ENCODE peak calls at places on chromosomes 12 and 14, in six cellular contexts. One of them, this sample, is unnamed.
A peak's percentile ranks its signal among the peaks of the same experiment; 100 is the strongest.

GRCh38 chr12:128966411-128966810 is 113.1 kb downstream of the GLT1D1 start:
- DNase-seq in uterus: no peak
- DNase-seq in body of pancreas: no peak
- DNase-seq in heart left ventricle: no peak
- DNase-seq in upper lobe of left lung: no peak
- DNase-seq in stomach: no peak
- DNase-seq in this sample: no peak

GRCh38 chr12:24997970-24998582 is 49.2 kb upstream of the BCAT1 start:
- DNase-seq in heart left ventricle: no peak
- DNase-seq in stomach: no peak
- DNase-seq in upper lobe of left lung: no peak
- DNase-seq in uterus: no peak
- DNase-seq in body of pancreas: no peak
- DNase-seq in this sample: no peak

GRCh38 chr14:95981939-95982338 is 57.2 kb upstream of the C14orf132 start:
- DNase-seq in stomach: no peak
- DNase-seq in body of pancreas: no peak
- DNase-seq in heart left ventricle: no peak
- DNase-seq in upper lobe of left lung: no peak
- DNase-seq in uterus: no peak
- DNase-seq in this sample: no peak

GRCh38 chr14:73727181-73727580 is 13.0 kb upstream of the PNMA1 start:
- DNase-seq in stomach: no peak
- DNase-seq in heart left ventricle: no peak
- DNase-seq in uterus: no peak
- DNase-seq in upper lobe of left lung: no peak
- DNase-seq in body of pancreas: no peak
- DNase-seq in this sample: no peak

GRCh38 chr12:27794818-27795584 is 15.0 kb upstream of the MANSC4 start:
- DNase-seq in heart left ventricle: no peak
- DNase-seq in upper lobe of left lung: no peak
- DNase-seq in stomach: no peak
- DNase-seq in body of pancreas: no peak
- DNase-seq in uterus: no peak
- DNase-seq in this sample: no peak

GRCh38 chr14:34300330-34300729 is 161.7 kb downstream of the SPTSSA start:
- DNase-seq in upper lobe of left lung: no peak
- DNase-seq in stomach: no peak
- DNase-seq in heart left ventricle: no peak
- DNase-seq in body of pancreas: no peak
- DNase-seq in uterus: no peak
- DNase-seq in this sample: no peak

GRCh38 chr12:67428431-67428830 is 159.3 kb downstream of the CAND1 start:
- DNase-seq in uterus: no peak
- DNase-seq in stomach: no peak
- DNase-seq in heart left ventricle: no peak
- DNase-seq in body of pancreas: no peak
- DNase-seq in upper lobe of left lung: no peak
- DNase-seq in this sample: no peak

GRCh38 chr12:132275110-132275531 is 54.3 kb downstream of the GALNT9 start:
- DNase-seq in uterus: no peak
- DNase-seq in body of pancreas: no peak
- DNase-seq in upper lobe of left lung: peak; percentile 29
- DNase-seq in heart left ventricle: no peak
- DNase-seq in stomach: peak; percentile 28
- DNase-seq in this sample: no peak

GRCh38 chr12:19192709-19193108 is 63.2 kb downstream of the PLEKHA5 start:
- DNase-seq in uterus: no peak
- DNase-seq in heart left ventricle: no peak
- DNase-seq in body of pancreas: peak; percentile 10
- DNase-seq in upper lobe of left lung: no peak
- DNase-seq in stomach: no peak
- DNase-seq in this sample: no peak

GRCh38 chr12:4987076-4987775 is 56.5 kb upstream of the KCNA5 start:
- DNase-seq in uterus: no peak
- DNase-seq in stomach: no peak
- DNase-seq in heart left ventricle: no peak
- DNase-seq in body of pancreas: no peak
- DNase-seq in upper lobe of left lung: no peak
- DNase-seq in this sample: no peak

GRCh38 chr14:99270491-99271287 is 1.3 kb downstream of the BCL11B start:
- DNase-seq in stomach: no peak
- DNase-seq in body of pancreas: no peak
- DNase-seq in uterus: no peak
- DNase-seq in heart left ventricle: no peak
- DNase-seq in upper lobe of left lung: no peak
- DNase-seq in this sample: no peak

GRCh38 chr12:6935221-6935550 is 7.4 kb downstream of the ATN1 start:
- DNase-seq in heart left ventricle: no peak
- DNase-seq in upper lobe of left lung: no peak
- DNase-seq in uterus: no peak
- DNase-seq in stomach: no peak
- DNase-seq in body of pancreas: no peak
- DNase-seq in this sample: no peak

GRCh38 chr12:6935551-6936377 is 7.9 kb upstream of the RNU7-1 start:
- DNase-seq in uterus: no peak
- DNase-seq in body of pancreas: no peak
- DNase-seq in stomach: no peak
- DNase-seq in upper lobe of left lung: no peak
- DNase-seq in heart left ventricle: no peak
- DNase-seq in this sample: no peak

GRCh38 chr12:6936378-6936638 is 7.3 kb upstream of the RNU7-1 start:
- DNase-seq in upper lobe of left lung: no peak
- DNase-seq in heart left ventricle: no peak
- DNase-seq in uterus: no peak
- DNase-seq in stomach: no peak
- DNase-seq in body of pancreas: no peak
- DNase-seq in this sample: no peak

GRCh38 chr12:6937481-6938352 is 5.9 kb upstream of the RNU7-1 start:
- DNase-seq in heart left ventricle: peak; percentile 94
- DNase-seq in body of pancreas: peak; percentile 95
- DNase-seq in stomach: peak; percentile 95
- DNase-seq in upper lobe of left lung: peak; percentile 94
- DNase-seq in uterus: peak; percentile 93
- DNase-seq in this sample: peak; percentile 93

DNA sequence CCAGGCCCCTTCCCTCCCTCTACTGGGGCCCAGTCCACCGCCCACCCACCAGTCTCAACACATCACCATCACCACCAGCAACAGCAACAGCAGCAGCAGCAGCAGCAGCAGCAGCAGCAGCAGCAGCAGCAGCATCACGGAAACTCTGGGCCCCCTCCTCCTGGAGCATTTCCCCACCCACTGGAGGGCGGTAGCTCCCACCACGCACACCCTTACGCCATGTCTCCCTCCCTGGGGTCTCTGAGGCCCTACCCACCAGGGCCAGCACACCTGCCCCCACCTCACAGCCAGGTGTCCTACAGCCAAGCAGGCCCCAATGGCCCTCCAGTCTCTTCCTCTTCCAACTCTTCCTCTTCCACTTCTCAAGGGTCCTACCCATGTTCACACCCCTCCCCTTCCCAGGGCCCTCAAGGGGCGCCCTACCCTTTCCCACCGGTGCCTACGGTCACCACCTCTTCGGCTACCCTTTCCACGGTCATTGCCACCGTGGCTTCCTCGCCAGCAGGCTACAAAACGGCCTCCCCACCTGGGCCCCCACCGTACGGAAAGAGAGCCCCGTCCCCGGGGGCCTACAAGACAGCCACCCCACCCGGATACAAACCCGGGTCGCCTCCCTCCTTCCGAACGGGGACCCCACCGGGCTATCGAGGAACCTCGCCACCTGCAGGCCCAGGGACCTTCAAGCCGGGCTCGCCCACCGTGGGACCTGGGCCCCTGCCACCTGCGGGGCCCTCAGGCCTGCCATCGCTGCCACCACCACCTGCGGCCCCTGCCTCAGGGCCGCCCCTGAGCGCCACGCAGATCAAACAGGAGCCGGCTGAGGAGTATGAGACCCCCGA is 6.8 kb upstream of the RNU7-1 start:
- DNase-seq in heart left ventricle: no peak
- DNase-seq in stomach: no peak
- DNase-seq in body of pancreas: no peak
- DNase-seq in upper lobe of left lung: no peak
- DNase-seq in uterus: peak; percentile 57
- DNase-seq in this sample: no peak
- TF ChIP-seq POLR2A in heart left ventricle: no peak
- TF ChIP-seq POLR2A in stomach: no peak
- TF ChIP-seq POLR2A in body of pancreas: no peak
- TF ChIP-seq POLR2A in upper lobe of left lung: no peak
- TF ChIP-seq POLR2A in uterus: no peak
- TF ChIP-seq POLR2A in this sample: no peak

GRCh38 chr14:23572841-23573240 is 5.2 kb upstream of the AP1G2 start:
- DNase-seq in uterus: no peak
- DNase-seq in stomach: no peak
- DNase-seq in body of pancreas: no peak
- DNase-seq in heart left ventricle: no peak
- DNase-seq in upper lobe of left lung: peak; percentile 52
- DNase-seq in this sample: peak; percentile 26
- H3K27ac ChIP-seq in uterus: no peak overlapping the region
- H3K27ac ChIP-seq in stomach: no peak overlapping the region
- H3K27ac ChIP-seq in body of pancreas: no peak overlapping the region
- H3K27ac ChIP-seq in heart left ventricle: no peak overlapping the region
- H3K27ac ChIP-seq in upper lobe of left lung: peak overlapping the region; percentile 54
- H3K27ac ChIP-seq in this sample: no peak overlapping the region

GRCh38 chr12:122029620-122030426 is 8.1 kb downstream of the BCL7A start:
- DNase-seq in heart left ventricle: no peak
- DNase-seq in body of pancreas: peak; percentile 41
- DNase-seq in uterus: no peak
- DNase-seq in upper lobe of left lung: no peak
- DNase-seq in stomach: no peak
- DNase-seq in this sample: no peak

GRCh38 chr12:122031342-122032216 is 9.9 kb downstream of the BCL7A start:
- DNase-seq in uterus: peak; percentile 30
- DNase-seq in heart left ventricle: peak; percentile 39
- DNase-seq in stomach: peak; percentile 65
- DNase-seq in body of pancreas: peak; percentile 71
- DNase-seq in upper lobe of left lung: peak; percentile 49
- DNase-seq in this sample: no peak

GRCh38 chr12:122035292-122035691 is 13.6 kb downstream of the BCL7A start:
- DNase-seq in stomach: peak; percentile 59
- DNase-seq in body of pancreas: peak; percentile 60
- DNase-seq in uterus: no peak
- DNase-seq in upper lobe of left lung: peak; percentile 86
- DNase-seq in heart left ventricle: no peak
- DNase-seq in this sample: no peak

GRCh38 chr12:122030427-122030825 is 8.7 kb downstream of the BCL7A start:
- DNase-seq in body of pancreas: no peak
- DNase-seq in uterus: no peak
- DNase-seq in upper lobe of left lung: no peak
- DNase-seq in heart left ventricle: no peak
- DNase-seq in stomach: no peak
- DNase-seq in this sample: no peak

GRCh38 chr12:122032570-122032969 is 10.9 kb downstream of the BCL7A start:
- DNase-seq in upper lobe of left lung: no peak
- DNase-seq in body of pancreas: no peak
- DNase-seq in uterus: no peak
- DNase-seq in heart left ventricle: no peak
- DNase-seq in stomach: no peak
- DNase-seq in this sample: no peak
- H3K4me1 ChIP-seq in upper lobe of left lung: peaks cover 14% of the 10 kb centered on the region
- H3K4me1 ChIP-seq in body of pancreas: peaks cover 57% of the 10 kb centered on the region
- H3K4me1 ChIP-seq in uterus: peaks cover 9% of the 10 kb centered on the region
- H3K4me1 ChIP-seq in heart left ventricle: peaks cover 23% of the 10 kb centered on the region
- H3K4me1 ChIP-seq in stomach: peaks cover 22% of the 10 kb centered on the region
- H3K4me1 ChIP-seq in this sample: peaks cover 18% of the 10 kb centered on the region

GRCh38 chr12:54286042-54286931 is 5.8 kb downstream of the HNRNPA1 start:
- DNase-seq in uterus: no peak
- DNase-seq in upper lobe of left lung: no peak
- DNase-seq in heart left ventricle: no peak
- DNase-seq in body of pancreas: no peak
- DNase-seq in stomach: no peak
- DNase-seq in this sample: no peak
- TF ChIP-seq POLR2A in uterus: no peak
- TF ChIP-seq POLR2A in upper lobe of left lung: no peak
- TF ChIP-seq POLR2A in heart left ventricle: no peak
- TF ChIP-seq POLR2A in body of pancreas: no peak
- TF ChIP-seq POLR2A in stomach: no peak
- TF ChIP-seq POLR2A in this sample: no peak

GRCh38 chr12:113961921-113962710 is 4.0 kb downstream of the RBM19 start:
- DNase-seq in stomach: no peak
- DNase-seq in heart left ventricle: no peak
- DNase-seq in body of pancreas: no peak
- DNase-seq in uterus: no peak
- DNase-seq in upper lobe of left lung: no peak
- DNase-seq in this sample: no peak

GRCh38 chr12:113971392-113971791 is 5.3 kb upstream of the RBM19 start:
- DNase-seq in heart left ventricle: no peak
- DNase-seq in stomach: no peak
- DNase-seq in body of pancreas: no peak
- DNase-seq in upper lobe of left lung: no peak
- DNase-seq in uterus: no peak
- DNase-seq in this sample: no peak

GRCh38 chr12:113962733-113963132 is 3.4 kb downstream of the RBM19 start:
- DNase-seq in body of pancreas: no peak
- DNase-seq in uterus: no peak
- DNase-seq in stomach: no peak
- DNase-seq in heart left ventricle: no peak
- DNase-seq in upper lobe of left lung: no peak
- DNase-seq in this sample: no peak

GRCh38 chr12:113967368-113967767 is 1.2 kb upstream of the RBM19 start:
- DNase-seq in heart left ventricle: no peak
- DNase-seq in upper lobe of left lung: no peak
- DNase-seq in stomach: no peak
- DNase-seq in uterus: no peak
- DNase-seq in body of pancreas: no peak
- DNase-seq in this sample: no peak

GRCh38 chr12:113965951-113966797 is at the start of gene RBM19:
- DNase-seq in stomach: peak; percentile 98
- DNase-seq in uterus: peak; percentile 98
- DNase-seq in body of pancreas: peak; percentile 98
- DNase-seq in heart left ventricle: peak; percentile 97
- DNase-seq in upper lobe of left lung: peak; percentile 99
- DNase-seq in this sample: peak; percentile 96
- H3K27ac ChIP-seq in stomach: peak within 1 kb of the TSS; percentile 72
- H3K27ac ChIP-seq in uterus: peak within 1 kb of the TSS; percentile 58
- H3K27ac ChIP-seq in body of pancreas: peak within 1 kb of the TSS; percentile 55
- H3K27ac ChIP-seq in heart left ventricle: peak within 1 kb of the TSS; percentile 10
- H3K27ac ChIP-seq in upper lobe of left lung: peak within 1 kb of the TSS; percentile 77
- H3K27ac ChIP-seq in this sample: peak within 1 kb of the TSS; percentile 68

DNA sequence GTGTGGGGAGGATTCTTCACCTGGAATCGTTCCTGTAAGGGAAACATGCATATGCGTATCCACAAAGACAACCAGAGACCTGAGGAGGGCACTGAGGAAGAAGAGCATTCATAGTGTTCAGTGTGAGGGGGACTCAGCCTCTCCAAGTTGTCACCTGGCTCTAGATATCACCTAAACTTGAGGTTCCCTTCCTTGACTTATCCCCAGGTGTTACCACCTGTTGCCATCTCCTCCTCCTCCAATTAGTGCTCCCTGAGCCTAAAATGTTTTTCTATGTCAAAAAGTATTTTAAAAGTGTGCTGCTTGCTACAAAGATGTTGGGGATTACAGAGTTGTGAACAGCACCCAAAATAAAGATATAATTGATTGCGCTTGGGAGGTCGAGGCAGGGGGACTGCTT is 41.0 kb downstream of the FMNL3 start:
- DNase-seq in upper lobe of left lung: no peak
- DNase-seq in body of pancreas: no peak
- DNase-seq in heart left ventricle: no peak
- DNase-seq in uterus: no peak
- DNase-seq in stomach: no peak
- DNase-seq in this sample: no peak
- H3K4me1 ChIP-seq in upper lobe of left lung: peaks cover 59% of the 10 kb centered on the region
- H3K4me1 ChIP-seq in body of pancreas: peaks cover 8% of the 10 kb centered on the region
- H3K4me1 ChIP-seq in heart left ventricle: peaks cover 71% of the 10 kb centered on the region
- H3K4me1 ChIP-seq in uterus: peaks cover 2% of the 10 kb centered on the region
- H3K4me1 ChIP-seq in stomach: peaks cover 60% of the 10 kb centered on the region
- H3K4me1 ChIP-seq in this sample: peaks cover 62% of the 10 kb centered on the region

This sample was measured in gastrocnemius medialis.